ENCODE peak calls at places on chromosome 18, in four cellular contexts. One of them, this sample, is unnamed.

GRCh38 chr18:63298393-63299015 is 21.1 kb downstream of the BCL2 start:
- DNase-seq in T-helper 9 cell: peak; percentile 19
- DNase-seq in EH: no peak
- DNase-seq in globus pallidus: no peak
- DNase-seq in this sample: no peak

GRCh38 chr18:76977681-76978234 is 154.8 kb downstream of the MBP start:
- DNase-seq in T-helper 9 cell: no peak
- DNase-seq in EH: no peak
- DNase-seq in globus pallidus: no peak
- DNase-seq in this sample: no peak

GRCh38 chr18:70490008-70490933 is 201.4 kb downstream of the SOCS6 start:
- DNase-seq in T-helper 9 cell: peak; percentile 12
- DNase-seq in EH: peak; percentile 68
- DNase-seq in globus pallidus: peak; percentile 78
- DNase-seq in this sample: peak; percentile 7

GRCh38 chr18:785242-785641 is 26.8 kb downstream of the YES1 start:
- DNase-seq in T-helper 9 cell: no peak
- DNase-seq in EH: no peak
- DNase-seq in globus pallidus: no peak
- DNase-seq in this sample: no peak

GRCh38 chr18:50651334-50651733 is 91.4 kb downstream of the MAPK4 start:
- DNase-seq in T-helper 9 cell: no peak
- DNase-seq in EH: no peak
- DNase-seq in globus pallidus: no peak
- DNase-seq in this sample: no peak

GRCh38 chr18:21129586-21130216 is 18.1 kb upstream of the ROCK1 start:
- DNase-seq in T-helper 9 cell: no peak
- DNase-seq in EH: peak; percentile 94
- DNase-seq in globus pallidus: no peak
- DNase-seq in this sample: no peak

GRCh38 chr18:11500153-11501122 is 109.0 kb upstream of the SLC35G4 start:
- DNase-seq in T-helper 9 cell: no peak
- DNase-seq in EH: peak; percentile 97
- DNase-seq in globus pallidus: no peak
- DNase-seq in this sample: peak; percentile 22

GRCh38 chr18:11891737-11892136 is 16.4 kb downstream of the MPPE1 start:
- DNase-seq in T-helper 9 cell: no peak
- DNase-seq in EH: no peak
- DNase-seq in globus pallidus: no peak
- DNase-seq in this sample: no peak

GRCh38 chr18:48409591-48410094 is 460 bp upstream of the ZBTB7C start:
- DNase-seq in T-helper 9 cell: no peak
- DNase-seq in EH: no peak
- DNase-seq in globus pallidus: peak; percentile 42
- DNase-seq in this sample: no peak

GRCh38 chr18:75678662-75679061 is 251.2 kb upstream of the SMIM21 start:
- DNase-seq in T-helper 9 cell: no peak
- DNase-seq in EH: no peak
- DNase-seq in globus pallidus: no peak
- DNase-seq in this sample: no peak

GRCh38 chr18:12839526-12840196 is 44.4 kb downstream of the PTPN2 start:
- DNase-seq in T-helper 9 cell: no peak
- DNase-seq in EH: peak; percentile 30
- DNase-seq in globus pallidus: peak; percentile 25
- DNase-seq in this sample: peak; percentile 68

GRCh38 chr18:73742959-73743358 is 404.7 kb downstream of the FBXO15 start:
- DNase-seq in T-helper 9 cell: no peak
- DNase-seq in EH: peak; percentile 28
- DNase-seq in globus pallidus: no peak
- DNase-seq in this sample: no peak

GRCh38 chr18:62187543-62188378 is 706 bp downstream of the RELCH start:
- DNase-seq in T-helper 9 cell: peak; percentile 0
- DNase-seq in EH: peak; percentile 38
- DNase-seq in globus pallidus: peak; percentile 8
- DNase-seq in this sample: no peak

GRCh38 chr18:9803698-9804516 is 81.9 kb upstream of the TXNDC2 start:
- DNase-seq in T-helper 9 cell: no peak
- DNase-seq in EH: no peak
- DNase-seq in globus pallidus: peak; percentile 61
- DNase-seq in this sample: no peak

GRCh38 chr18:29156531-29156930 is 979.6 kb upstream of the CDH2 start:
- DNase-seq in T-helper 9 cell: no peak
- DNase-seq in EH: no peak
- DNase-seq in globus pallidus: no peak
- DNase-seq in this sample: no peak

GRCh38 chr18:23703987-23704384 is 14.7 kb downstream of the LAMA3 start:
- DNase-seq in T-helper 9 cell: no peak
- DNase-seq in EH: no peak
- DNase-seq in globus pallidus: no peak
- DNase-seq in this sample: no peak

GRCh38 chr18:31965331-31965970 is 22.5 kb upstream of the TRAPPC8 start:
- DNase-seq in T-helper 9 cell: no peak
- DNase-seq in EH: no peak
- DNase-seq in globus pallidus: no peak
- DNase-seq in this sample: no peak

GRCh38 chr18:7605705-7606104 is 38.6 kb downstream of the PTPRM start:
- DNase-seq in T-helper 9 cell: no peak
- DNase-seq in EH: no peak
- DNase-seq in globus pallidus: no peak
- DNase-seq in this sample: no peak

GRCh38 chr18:23721711-23722479 is 32.6 kb downstream of the LAMA3 start:
- DNase-seq in T-helper 9 cell: no peak
- DNase-seq in EH: peak; percentile 56
- DNase-seq in globus pallidus: no peak
- DNase-seq in this sample: no peak

GRCh38 chr18:61765097-61765496 is 127.7 kb downstream of the RNF152 start:
- DNase-seq in T-helper 9 cell: no peak
- DNase-seq in EH: peak; percentile 87
- DNase-seq in globus pallidus: no peak
- DNase-seq in this sample: no peak

GRCh38 chr18:45657357-45658335 is 42.4 kb downstream of the SLC14A2 start:
- DNase-seq in T-helper 9 cell: no peak
- DNase-seq in EH: peak; percentile 25
- DNase-seq in globus pallidus: no peak
- DNase-seq in this sample: no peak